ENCODE peak calls at places on chromosomes 4 and X, in four cellular contexts. B is fibroblast of lung, R is IMR-90, X is colonic mucosa. M is an unnamed sample.

GRCh38 chr4:8587469-8588195 is 4.9 kb upstream of the CPZ start:
- DNase-seq in X (no peak), R (no peak), B (no peak), M (no peak)

GRCh38 chr4:32249040-32249439 is 1528.9 kb downstream of the PCDH7 start:
- DNase-seq in X (no peak), B (no peak), R (no peak), M (no peak)

GRCh38 chr4:166165829-166166420 is 292.9 kb downstream of the TLL1 start:
- DNase-seq in X (peak), R (peak), B (peak), M (no peak)

GRCh38 chr4:124097447-124097846 is 615.1 kb downstream of the ANKRD50 start:
- DNase-seq in X (no peak), B (no peak), R (no peak), M (no peak)

GRCh38 chr4:82753725-82754410 is 44.7 kb downstream of the SCD5 start:
- DNase-seq in R (peak), X (no peak), B (peak), M (peak)

GRCh38 chrX:56733459-56734046 is 4.5 kb downstream of the NBDY start:
- DNase-seq in X (peak), B (peak), R (peak), M (peak)

GRCh38 chr4:119597377-119597776 is 31.2 kb downstream of the PDE5A start:
- DNase-seq in X (no peak), B (no peak), R (peak), M (no peak)

GRCh38 chr4:2251073-2251794 is 9.3 kb upstream of the HAUS3 start:
- DNase-seq in R (no peak), B (no peak), X (peak), M (peak)

GRCh38 chr4:152668338-152668964 is 11.3 kb downstream of the TMEM154 start:
- DNase-seq in B (no peak), X (no peak), R (no peak), M (peak)

GRCh38 chr4:140743194-140743931 is 12.8 kb downstream of the TBC1D9 start:
- DNase-seq in R (peak), X (no peak), B (no peak), M (peak)

GRCh38 chr4:112604590-112604989 is 32.1 kb downstream of the ZGRF1 start:
- DNase-seq in B (peak), X (peak), R (peak), M (peak)

GRCh38 chrX:105876658-105877057 is 54.3 kb downstream of the NRK start:
- DNase-seq in R (peak), X (no peak), B (peak), M (no peak)

GRCh38 chr4:1604181-1604705 is 79.9 kb downstream of the FAM53A start:
- DNase-seq in B (no peak), X (no peak), R (no peak), M (no peak)

GRCh38 chr4:29710519-29710918 is 1009.6 kb upstream of the PCDH7 start:
- DNase-seq in R (peak), X (no peak), B (no peak), M (no peak)

GRCh38 chr4:182143086-182143821 is 99.9 kb upstream of the TENM3 start:
- DNase-seq in B (peak), R (peak), X (peak), M (peak)

GRCh38 chr4:105280338-105280809 is 133.7 kb downstream of the TET2 start:
- DNase-seq in B (peak), X (no peak), R (peak), M (no peak)

GRCh38 chr4:164802301-164802700 is 48.4 kb downstream of the SMIM31 start:
- DNase-seq in B (no peak), X (no peak), R (no peak), M (no peak)

GRCh38 chr4:182738283-182739047 is 178.7 kb downstream of the DCTD start:
- DNase-seq in R (peak), X (no peak), B (peak), M (no peak)

GRCh38 chr4:151670843-151671242 is 90.0 kb downstream of the GATB start:
- DNase-seq in R (no peak), B (no peak), X (no peak), M (no peak)

GRCh38 chr4:20279381-20279780 is 27.7 kb downstream of the SLIT2 start:
- DNase-seq in X (no peak), R (no peak), B (no peak), M (no peak)

GRCh38 chrX:149825424-149825823 is 43.7 kb downstream of the MAGEA9 start:
- DNase-seq in R (no peak), X (no peak), B (no peak), M (peak)

GRCh38 chrX:9662148-9662547 is 103.5 kb downstream of the GPR143 start:
- DNase-seq in X (no peak), R (peak), B (no peak), M (no peak)

GRCh38 chrX:2828404-2829065 is at the start of gene GYG2:
- DNase-seq in X (peak), B (peak), R (peak), M (peak)

GRCh38 chr4:128349921-128350320 is 62.3 kb upstream of the PGRMC2 start:
- DNase-seq in R (peak), X (no peak), B (peak), M (no peak)

GRCh38 chr4:56307423-56307822 is 79.9 kb downstream of the AASDH start:
- DNase-seq in R (peak), B (no peak), X (no peak), M (no peak)

GRCh38 chr4:3711183-3712111 is 54.7 kb upstream of the ADRA2C start:
- DNase-seq in R (no peak), X (no peak), B (no peak), M (no peak)

DNA sequence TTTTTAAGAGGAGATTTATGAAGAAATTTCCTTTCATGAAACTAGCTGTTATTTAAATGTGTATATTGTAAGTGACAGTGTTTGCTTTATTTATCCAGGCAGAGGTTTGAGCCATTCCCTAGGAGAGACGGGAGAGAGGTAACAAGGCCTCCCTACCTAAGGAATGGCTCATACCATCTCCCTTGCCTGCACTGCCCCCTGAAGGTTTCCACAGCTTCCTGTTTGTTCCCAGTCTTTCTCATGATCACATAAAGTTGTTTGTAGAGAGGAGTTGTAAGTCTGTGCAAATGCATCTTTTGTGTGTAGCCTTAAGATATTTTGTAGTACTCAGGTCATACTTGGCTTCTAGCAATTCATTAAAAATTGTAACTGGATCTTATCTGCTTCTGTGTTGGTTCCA is 1504.5 kb upstream of the PCDH10 start:
- DNase-seq in B (peak), X (no peak), R (peak), M (peak)
- TF ChIP-seq CTCF in B (peak), X (no peak), R (peak), M (peak)

GRCh38 chr4:180674629-180675367 is 1568.4 kb upstream of the TENM3 start:
- DNase-seq in R (no peak), X (no peak), B (no peak), M (no peak)
- H3K9ac ChIP-seq in R (no peak), X (no peak), B (no peak), M (no peak)

DNA sequence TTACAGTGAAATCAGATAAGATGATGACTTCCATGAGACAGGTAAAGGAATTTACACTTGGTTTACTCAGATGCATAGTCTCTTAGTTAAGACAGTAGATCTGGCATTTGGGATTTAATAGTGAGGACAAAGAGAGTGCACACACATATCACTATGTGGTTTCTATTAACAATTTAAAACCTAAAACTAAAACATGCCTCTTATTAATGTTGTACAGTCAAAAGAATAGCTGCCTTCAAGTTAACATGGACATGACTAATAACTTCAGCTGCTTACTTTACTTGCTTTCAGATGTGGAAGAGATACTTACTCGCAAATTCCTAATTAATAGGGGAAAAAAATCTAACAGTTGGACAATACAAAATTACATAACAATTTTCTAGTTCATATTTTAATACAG is 27.1 kb downstream of the GALNT7 start:
- DNase-seq in B (no peak), X (no peak), R (no peak), M (no peak)
- TF ChIP-seq CTCF in B (no peak), X (no peak), R (no peak), M (no peak)

DNA sequence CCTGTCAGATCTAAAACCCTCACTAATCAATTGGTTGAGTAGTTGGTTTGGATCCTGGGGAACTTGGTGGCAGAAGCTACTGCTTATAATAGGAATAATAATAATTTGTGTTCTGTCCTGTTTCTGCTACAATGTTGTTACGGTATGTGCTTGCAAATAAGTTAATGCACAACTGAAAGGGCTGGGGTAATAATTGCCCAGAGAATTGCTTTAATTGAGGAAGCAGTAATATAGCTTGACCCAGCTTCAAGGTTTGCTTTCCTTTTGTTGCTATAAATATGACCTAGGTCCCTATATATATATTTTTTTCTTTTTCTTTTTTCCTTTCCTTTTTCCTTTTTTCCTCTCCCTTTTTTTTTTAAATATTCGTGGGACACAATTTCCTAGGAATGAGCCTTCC is 21.4 kb upstream of the CSTF2 start:
- DNase-seq in X (no peak), B (no peak), R (no peak), M (no peak)
- H3K9ac ChIP-seq in X (no peak), B (no peak), R (no peak), M (no peak)

GRCh38 chrX:44542567-44543325 is at the start of gene FUNDC1:
- DNase-seq in B (peak), R (peak), X (peak), M (peak)
- TF ChIP-seq CTCF in B (peak), R (peak), X (peak), M (peak)

GRCh38 chr4:62410371-62411003 is 1210.4 kb downstream of the ADGRL3 start:
- DNase-seq in X (no peak), B (no peak), R (no peak), M (no peak)
- H3K9ac ChIP-seq in X (no peak), B (no peak), R (no peak), M (no peak)